ENCODE peak calls at places on chromosomes 16 and 17, in ten cellular contexts. C is foreskin fibroblast, G is psoas muscle, J is A549, M is mammary epithelial cell, H is brain microvascular endothelial cell, Q is neural progenitor cell, L is left ventricle myocardium inferior, W is lung, Z is cardiac muscle cell. Y is an unnamed sample.

GRCh38 chr17:78173025-78173715 is 4.8 kb downstream of the SYNGR2 start:
- DNase-seq in J (no peak), C (no peak), L (no peak), H (no peak), M (no peak), Z (no peak), G (no peak), Q (no peak), W (no peak), Y (no peak)

GRCh38 chr17:1590031-1590746 is 27.6 kb upstream of the PITPNA start:
- DNase-seq in J (peak), L (peak), M (peak), H (peak), G (peak), Q (no peak), W (peak), C (peak), Z (peak), Y (peak)

GRCh38 chr17:55584055-55584685 is 72.9 kb upstream of the SMIM36 start:
- DNase-seq in M (peak), J (peak), C (peak), G (no peak), W (no peak), Z (peak), H (no peak), L (no peak), Q (no peak), Y (no peak)

GRCh38 chr16:4327782-4328579 is 12.1 kb downstream of the GLIS2 start:
- DNase-seq in H (no peak), M (peak), G (peak), Z (peak), W (peak), L (peak), J (no peak), Q (peak), C (peak), Y (no peak)

GRCh38 chr16:89970011-89970410 is 21.5 kb downstream of the DEF8 start:
- DNase-seq in G (no peak), Q (no peak), L (no peak), W (no peak), C (no peak), H (no peak), M (no peak), Z (no peak), J (no peak), Y (no peak)

GRCh38 chr17:49963626-49964538 is 5.1 kb upstream of the DLX4 start:
- DNase-seq in W (no peak), L (no peak), M (no peak), Z (peak), Q (peak), G (no peak), H (no peak), C (peak), J (no peak), Y (no peak)

GRCh38 chr17:55750750-55751641 is at the start of gene PCTP:
- DNase-seq in M (peak), Q (peak), W (peak), Z (peak), J (peak), L (peak), G (peak), H (peak), C (peak), Y (no peak)

GRCh38 chr17:30559656-30560055 is 82.4 kb downstream of the GOSR1 start:
- DNase-seq in G (no peak), C (no peak), M (no peak), H (no peak), Z (no peak), Q (no peak), L (no peak), W (no peak), J (no peak), Y (no peak)

GRCh38 chr16:4566144-4566543 is 10.0 kb downstream of the C16orf96 start:
- DNase-seq in M (no peak), H (no peak), C (no peak), G (no peak), L (no peak), Q (no peak), Z (no peak), J (no peak), W (no peak), Y (no peak)

GRCh38 chr17:79830763-79831366 is 8.4 kb downstream of the CBX4 start:
- DNase-seq in J (no peak), Q (no peak), H (no peak), C (no peak), G (no peak), W (no peak), L (no peak), M (no peak), Z (no peak), Y (no peak)

GRCh38 chr17:64508683-64509082 is 1.9 kb downstream of the CEP95 start:
- DNase-seq in M (no peak), Z (no peak), W (no peak), C (no peak), H (no peak), G (no peak), J (no peak), Q (no peak), L (no peak), Y (no peak)

GRCh38 chr16:2726923-2727322 is 6.9 kb upstream of the PRSS27 start:
- DNase-seq in M (no peak), J (no peak), H (no peak), W (no peak), L (no peak), Z (no peak), Q (no peak), G (no peak), C (no peak), Y (no peak)

GRCh38 chr17:81803728-81804558 is at the start of gene GCGR:
- DNase-seq in M (no peak), H (no peak), C (no peak), W (no peak), J (no peak), Q (peak), L (no peak), Z (no peak), G (no peak), Y (no peak)
- H3K4me3 ChIP-seq in M (no peak), H (no peak), C (no peak), W (no peak), J (peak), Q (peak), L (peak), Z (peak), G (peak), Y (no peak)

GRCh38 chr16:46757339-46758050 is 9.4 kb upstream of the MYLK3 start:
- DNase-seq in J (no peak), G (peak), M (no peak), L (peak), C (no peak), Z (peak), W (no peak), H (no peak), Q (peak), Y (no peak)
- TF ChIP-seq CTCF in J (no peak), G (no peak), M (peak), L (no peak), C (no peak), Z (no peak), W (no peak), H (no peak), Q (no peak), Y (no peak)

GRCh38 chr16:30069575-30070462 is 4.3 kb downstream of the ALDOA start:
- DNase-seq in M (no peak), C (no peak), W (no peak), Q (no peak), G (peak), L (peak), J (no peak), Z (peak), H (no peak), Y (no peak)
- H3K4me3 ChIP-seq in M (no peak), C (peak), W (no peak), Q (no peak), G (peak), L (peak), J (no peak), Z (no peak), H (peak), Y (peak)

GRCh38 chr16:87543436-87544191 is 50.8 kb upstream of the ZCCHC14 start:
- DNase-seq in J (no peak), Z (peak), L (no peak), H (peak), G (no peak), C (no peak), Q (no peak), W (no peak), M (no peak), Y (no peak)
- TF ChIP-seq CTCF in J (no peak), Z (peak), L (no peak), H (peak), G (no peak), C (peak), Q (no peak), W (no peak), M (peak), Y (peak)

DNA sequence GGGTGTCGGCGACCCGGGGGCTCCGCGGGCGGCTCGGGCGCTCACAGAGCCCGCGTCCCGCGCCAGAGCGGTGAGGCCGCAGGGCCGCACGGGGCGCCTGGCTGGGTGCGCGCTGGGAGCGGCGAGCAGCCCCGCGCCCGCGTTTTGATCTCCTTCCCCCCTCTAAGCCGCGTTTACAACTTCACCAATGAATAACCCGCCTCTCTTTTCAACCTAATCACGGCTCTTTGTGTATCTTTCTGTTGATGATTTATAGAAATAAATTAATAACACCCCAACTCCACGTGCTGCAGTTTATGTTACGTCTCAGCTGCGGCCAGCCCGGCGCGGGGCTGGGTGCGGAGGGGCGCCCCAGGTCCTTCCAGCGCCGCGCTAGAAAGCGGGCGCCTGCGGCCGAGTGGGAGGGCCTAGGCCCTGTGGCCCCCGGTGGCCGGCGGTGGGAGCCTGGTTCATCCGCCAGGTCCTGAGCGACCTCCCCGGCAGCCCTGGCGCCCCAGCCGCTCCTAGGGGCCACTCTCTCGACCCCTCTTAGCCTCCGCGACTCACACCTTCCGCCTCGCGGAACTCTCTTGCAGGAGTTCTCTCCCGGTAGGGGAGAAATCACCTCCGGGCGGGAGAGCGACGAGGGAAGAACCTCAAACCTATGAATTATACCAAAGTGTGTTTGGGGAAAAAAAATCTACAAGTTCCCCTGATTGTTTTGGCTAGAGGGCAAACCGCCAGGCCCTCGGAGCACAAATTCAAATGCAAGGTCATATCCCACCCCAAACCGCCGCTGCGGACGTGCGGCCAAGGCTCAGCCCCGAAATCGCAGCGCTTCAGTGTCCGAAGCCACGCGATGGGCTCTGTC is 1.9 kb downstream of the HNF1B start:
- DNase-seq in W (no peak), G (no peak), Z (no peak), C (peak), J (peak), H (no peak), M (no peak), L (no peak), Q (peak), Y (no peak)
- H3K4me3 ChIP-seq in W (peak), G (peak), Z (peak), C (no peak), J (peak), H (no peak), M (no peak), L (peak), Q (peak), Y (no peak)

GRCh38 chr16:47392114-47392513 is 68.7 kb downstream of the ITFG1 start:
- DNase-seq in M (peak), Q (no peak), W (no peak), G (no peak), J (no peak), C (no peak), L (no peak), Z (peak), H (peak), Y (no peak)
- TF ChIP-seq CTCF in M (no peak), Q (no peak), W (no peak), G (no peak), J (no peak), C (no peak), L (no peak), Z (no peak), H (no peak), Y (no peak)

GRCh38 chr17:40487371-40488020 is 13.9 kb downstream of the TNS4 start:
- DNase-seq in W (no peak), M (peak), Z (no peak), G (peak), L (no peak), Q (no peak), H (no peak), J (no peak), C (no peak), Y (no peak)
- H3K4me3 ChIP-seq in W (no peak), M (no peak), Z (no peak), G (no peak), L (no peak), Q (no peak), H (no peak), J (no peak), C (no peak), Y (no peak)

GRCh38 chr16:88784074-88784855 is 755 bp downstream of the PIEZO1 start:
- DNase-seq in W (peak), Z (peak), G (peak), Q (peak), H (peak), M (peak), J (peak), C (peak), L (peak), Y (no peak)
- TF ChIP-seq CTCF in W (no peak), Z (peak), G (peak), Q (peak), H (peak), M (peak), J (peak), C (peak), L (peak), Y (peak)